ENCODE peak calls at places on chromosomes 13 and 19, in eight cellular contexts. One of them, this sample, is unnamed.

GRCh38 chr19:13627531-13627930 is 121.3 kb upstream of the CACNA1A start:
- DNase-seq in ovary: no peak
- DNase-seq in hepatocyte: no peak
- DNase-seq in kidney: no peak
- DNase-seq in tibial nerve: no peak
- DNase-seq in osteoblast: no peak
- DNase-seq in pancreas: no peak
- DNase-seq in cardiac fibroblast: no peak
- DNase-seq in this sample: no peak

GRCh38 chr19:38514812-38515633 is 81.5 kb downstream of the RYR1 start:
- DNase-seq in ovary: peak
- DNase-seq in cardiac fibroblast: peak
- DNase-seq in hepatocyte: peak
- DNase-seq in tibial nerve: peak
- DNase-seq in pancreas: peak
- DNase-seq in osteoblast: peak
- DNase-seq in kidney: no peak
- DNase-seq in this sample: peak

GRCh38 chr13:23608704-23609413 is 38.6 kb downstream of the TNFRSF19 start:
- DNase-seq in osteoblast: no peak
- DNase-seq in tibial nerve: peak
- DNase-seq in hepatocyte: no peak
- DNase-seq in cardiac fibroblast: peak
- DNase-seq in pancreas: no peak
- DNase-seq in kidney: peak
- DNase-seq in ovary: peak
- DNase-seq in this sample: no peak

GRCh38 chr19:44260695-44261446 is 1.2 kb downstream of the ZNF233 start:
- DNase-seq in hepatocyte: no peak
- DNase-seq in pancreas: no peak
- DNase-seq in cardiac fibroblast: no peak
- DNase-seq in kidney: no peak
- DNase-seq in osteoblast: no peak
- DNase-seq in ovary: no peak
- DNase-seq in tibial nerve: no peak
- DNase-seq in this sample: no peak

GRCh38 chr19:15507068-15508034 is 974 bp upstream of the CYP4F22 start:
- DNase-seq in pancreas: no peak
- DNase-seq in cardiac fibroblast: no peak
- DNase-seq in kidney: peak
- DNase-seq in ovary: no peak
- DNase-seq in hepatocyte: no peak
- DNase-seq in osteoblast: no peak
- DNase-seq in tibial nerve: no peak
- DNase-seq in this sample: no peak

GRCh38 chr13:51435002-51435578 is 17.7 kb downstream of the INTS6 start:
- DNase-seq in osteoblast: no peak
- DNase-seq in hepatocyte: peak
- DNase-seq in tibial nerve: no peak
- DNase-seq in cardiac fibroblast: peak
- DNase-seq in ovary: no peak
- DNase-seq in kidney: no peak
- DNase-seq in pancreas: no peak
- DNase-seq in this sample: no peak

GRCh38 chr13:77724092-77724491 is 26.6 kb downstream of the SLAIN1 start:
- DNase-seq in hepatocyte: no peak
- DNase-seq in pancreas: no peak
- DNase-seq in osteoblast: no peak
- DNase-seq in kidney: no peak
- DNase-seq in cardiac fibroblast: no peak
- DNase-seq in tibial nerve: no peak
- DNase-seq in ovary: no peak
- DNase-seq in this sample: no peak

GRCh38 chr19:19111138-19111835 is 27.0 kb downstream of the TMEM161A start:
- DNase-seq in tibial nerve: no peak
- DNase-seq in hepatocyte: no peak
- DNase-seq in osteoblast: no peak
- DNase-seq in kidney: no peak
- DNase-seq in cardiac fibroblast: no peak
- DNase-seq in ovary: no peak
- DNase-seq in pancreas: no peak
- DNase-seq in this sample: no peak

GRCh38 chr19:30379841-30380610 is 7.8 kb downstream of the ZNF536 start:
- DNase-seq in kidney: no peak
- DNase-seq in pancreas: no peak
- DNase-seq in ovary: no peak
- DNase-seq in hepatocyte: no peak
- DNase-seq in tibial nerve: no peak
- DNase-seq in cardiac fibroblast: no peak
- DNase-seq in osteoblast: no peak
- DNase-seq in this sample: no peak

GRCh38 chr19:3061214-3062161 is 807 bp downstream of the TLE5 start:
- DNase-seq in cardiac fibroblast: peak
- DNase-seq in osteoblast: peak
- DNase-seq in hepatocyte: peak
- DNase-seq in tibial nerve: no peak
- DNase-seq in kidney: peak
- DNase-seq in pancreas: no peak
- DNase-seq in ovary: peak
- DNase-seq in this sample: no peak

GRCh38 chr13:19860884-19861655 is 2.4 kb downstream of the ZMYM5 start:
- DNase-seq in hepatocyte: peak
- DNase-seq in pancreas: no peak
- DNase-seq in cardiac fibroblast: peak
- DNase-seq in kidney: no peak
- DNase-seq in osteoblast: peak
- DNase-seq in tibial nerve: no peak
- DNase-seq in ovary: no peak
- DNase-seq in this sample: no peak

GRCh38 chr13:100409132-100409531 is 179.5 kb downstream of the GGACT start:
- DNase-seq in osteoblast: no peak
- DNase-seq in ovary: no peak
- DNase-seq in cardiac fibroblast: no peak
- DNase-seq in kidney: no peak
- DNase-seq in hepatocyte: no peak
- DNase-seq in tibial nerve: no peak
- DNase-seq in pancreas: no peak
- DNase-seq in this sample: no peak

GRCh38 chr13:75352641-75353327 is 129.2 kb downstream of the TBC1D4 start:
- DNase-seq in hepatocyte: no peak
- DNase-seq in osteoblast: no peak
- DNase-seq in kidney: no peak
- DNase-seq in ovary: no peak
- DNase-seq in tibial nerve: no peak
- DNase-seq in pancreas: no peak
- DNase-seq in cardiac fibroblast: no peak
- DNase-seq in this sample: no peak

DNA sequence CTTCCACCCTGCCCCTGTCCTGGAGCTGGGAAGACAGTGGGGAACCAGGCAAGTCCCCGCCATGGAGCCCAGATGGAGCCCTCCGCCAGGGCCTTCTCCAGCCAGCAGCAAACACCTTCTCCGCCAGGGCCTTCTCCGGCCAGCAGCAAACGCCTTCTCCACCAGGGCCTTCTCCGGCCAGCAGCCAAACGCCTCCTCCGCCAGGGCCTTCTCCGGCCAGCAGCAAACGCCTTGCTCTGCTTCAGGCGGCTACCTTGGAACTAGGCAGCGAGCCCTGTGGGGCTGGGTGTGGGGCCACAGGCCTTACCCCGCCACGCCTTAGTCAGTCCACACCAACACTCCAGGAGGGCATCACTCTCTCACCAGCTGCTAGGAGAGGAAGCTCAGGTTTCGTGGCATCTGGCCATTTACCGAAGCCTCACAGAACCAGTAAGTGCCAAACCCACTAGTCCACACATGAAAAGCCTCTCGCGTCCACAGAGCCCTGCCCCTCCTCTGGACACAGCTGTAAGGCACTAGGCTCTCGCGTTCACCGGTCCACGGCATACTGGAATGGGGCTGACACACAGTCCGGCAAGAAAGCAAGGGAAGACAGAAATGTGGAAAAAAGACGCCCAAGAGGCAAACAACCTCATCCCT is 41.0 kb downstream of the MLLT1 start:
- DNase-seq in cardiac fibroblast: peak
- DNase-seq in pancreas: no peak
- DNase-seq in hepatocyte: no peak
- DNase-seq in tibial nerve: peak
- DNase-seq in osteoblast: peak
- DNase-seq in kidney: peak
- DNase-seq in ovary: peak
- DNase-seq in this sample: no peak
- H3K4me3 ChIP-seq in cardiac fibroblast: no peak
- H3K4me3 ChIP-seq in pancreas: no peak
- H3K4me3 ChIP-seq in hepatocyte: no peak
- H3K4me3 ChIP-seq in tibial nerve: no peak
- H3K4me3 ChIP-seq in osteoblast: no peak
- H3K4me3 ChIP-seq in kidney: no peak
- H3K4me3 ChIP-seq in ovary: peak
- H3K4me3 ChIP-seq in this sample: no peak

DNA sequence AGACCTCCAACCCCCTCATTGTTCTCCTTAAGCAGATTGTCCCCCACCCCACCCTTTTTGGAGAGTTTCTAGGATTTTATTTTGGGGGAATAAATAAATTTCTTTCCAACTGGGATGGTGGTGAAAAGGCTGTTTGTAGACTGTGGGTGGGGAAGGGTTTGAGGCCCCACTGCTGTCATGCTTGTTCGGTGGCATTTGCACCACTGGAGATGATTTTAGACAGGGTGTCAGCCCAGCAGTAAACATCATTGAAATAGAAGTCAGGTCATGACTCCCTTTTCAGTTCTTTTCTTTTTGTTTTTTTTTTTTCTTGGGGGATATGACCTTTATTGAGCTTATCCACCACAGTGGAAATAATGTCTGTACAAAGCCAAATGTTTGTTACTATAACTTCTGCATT is 14.0 kb downstream of the UBAC2 start:
- DNase-seq in osteoblast: no peak
- DNase-seq in tibial nerve: no peak
- DNase-seq in cardiac fibroblast: no peak
- DNase-seq in hepatocyte: no peak
- DNase-seq in kidney: no peak
- DNase-seq in ovary: no peak
- DNase-seq in pancreas: no peak
- DNase-seq in this sample: no peak
- H3K4me3 ChIP-seq in osteoblast: no peak
- H3K4me3 ChIP-seq in tibial nerve: no peak
- H3K4me3 ChIP-seq in cardiac fibroblast: no peak
- H3K4me3 ChIP-seq in hepatocyte: no peak
- H3K4me3 ChIP-seq in kidney: no peak
- H3K4me3 ChIP-seq in ovary: no peak
- H3K4me3 ChIP-seq in pancreas: no peak
- H3K4me3 ChIP-seq in this sample: no peak

DNA sequence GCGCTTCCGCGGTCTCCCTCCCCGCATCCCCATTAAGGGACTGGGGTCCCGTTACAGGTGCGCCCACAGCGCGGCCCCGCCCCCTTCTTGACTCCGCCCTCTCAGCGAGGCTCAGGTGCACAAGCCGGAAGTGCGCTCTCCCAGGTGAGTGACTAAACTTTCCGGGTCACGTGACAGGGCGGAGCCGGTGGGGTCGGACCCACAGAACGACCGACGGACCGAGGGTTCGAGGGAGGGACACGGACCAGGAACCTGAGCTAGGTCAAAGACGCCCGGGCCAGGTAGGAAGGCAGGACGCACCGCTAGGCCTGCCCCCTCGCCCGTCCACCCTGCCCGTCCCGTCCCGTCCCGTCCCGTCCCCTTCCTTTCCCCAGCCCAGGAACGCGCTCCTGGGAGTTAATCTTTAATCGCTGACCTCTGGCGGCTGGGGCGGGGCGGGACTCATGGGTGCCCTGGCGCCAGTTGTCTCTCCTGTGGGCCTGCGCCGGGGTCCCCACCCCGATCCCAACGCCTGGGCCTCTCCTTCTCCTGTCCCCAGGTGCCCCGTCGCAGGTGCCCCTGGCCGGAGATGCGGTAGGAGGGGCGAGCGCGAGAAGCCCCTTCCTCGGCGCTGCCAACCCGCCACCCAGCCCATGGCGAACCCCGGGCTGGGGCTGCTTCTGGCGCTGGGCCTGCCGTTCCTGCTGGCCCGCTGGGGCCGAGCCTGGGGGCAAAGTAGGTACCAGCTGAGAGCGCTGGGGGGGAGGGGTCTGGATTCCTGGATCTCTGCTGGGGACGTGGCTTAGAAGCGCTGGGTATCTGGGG is at the start of gene CRB3:
- DNase-seq in cardiac fibroblast: no peak
- DNase-seq in kidney: peak
- DNase-seq in ovary: no peak
- DNase-seq in tibial nerve: no peak
- DNase-seq in pancreas: peak
- DNase-seq in osteoblast: peak
- DNase-seq in hepatocyte: peak
- DNase-seq in this sample: peak
- H3K4me3 ChIP-seq in cardiac fibroblast: no peak
- H3K4me3 ChIP-seq in kidney: peak
- H3K4me3 ChIP-seq in ovary: peak
- H3K4me3 ChIP-seq in tibial nerve: no peak
- H3K4me3 ChIP-seq in pancreas: peak
- H3K4me3 ChIP-seq in osteoblast: no peak
- H3K4me3 ChIP-seq in hepatocyte: peak
- H3K4me3 ChIP-seq in this sample: peak

GRCh38 chr13:113170503-113170902 is 12.1 kb downstream of the PROZ start:
- DNase-seq in tibial nerve: no peak
- DNase-seq in pancreas: no peak
- DNase-seq in osteoblast: peak
- DNase-seq in hepatocyte: no peak
- DNase-seq in ovary: no peak
- DNase-seq in kidney: no peak
- DNase-seq in cardiac fibroblast: no peak
- DNase-seq in this sample: no peak
- H3K4me3 ChIP-seq in tibial nerve: no peak
- H3K4me3 ChIP-seq in pancreas: no peak
- H3K4me3 ChIP-seq in osteoblast: no peak
- H3K4me3 ChIP-seq in hepatocyte: no peak
- H3K4me3 ChIP-seq in ovary: no peak
- H3K4me3 ChIP-seq in kidney: no peak
- H3K4me3 ChIP-seq in cardiac fibroblast: no peak
- H3K4me3 ChIP-seq in this sample: no peak